ENCODE peak calls at places on chromosomes 2 and 18, in seven cellular contexts. One of them, this sample, is unnamed.

GRCh38 chr2:118310016-118310877 is 222.0 kb downstream of the INSIG2 start:
- DNase-seq in NCI-H1105 treated with DMSO at 0.1 percent for 48 hours: peak
- DNase-seq in smooth muscle cell of the brain vasculature: peak
- DNase-seq in GM23338: peak
- DNase-seq in sigmoid colon: no peak
- DNase-seq in BJ: no peak
- DNase-seq in retina: peak
- DNase-seq in this sample: peak

GRCh38 chr2:210189452-210190143 is 18.4 kb upstream of the KANSL1L start:
- DNase-seq in sigmoid colon: no peak
- DNase-seq in retina: no peak
- DNase-seq in BJ: no peak
- DNase-seq in GM23338: no peak
- DNase-seq in NCI-H1105 treated with DMSO at 0.1 percent for 48 hours: no peak
- DNase-seq in smooth muscle cell of the brain vasculature: no peak
- DNase-seq in this sample: no peak

GRCh38 chr2:176534798-176535479 is 265.7 kb downstream of the MTX2 start:
- DNase-seq in sigmoid colon: no peak
- DNase-seq in BJ: no peak
- DNase-seq in retina: no peak
- DNase-seq in NCI-H1105 treated with DMSO at 0.1 percent for 48 hours: peak
- DNase-seq in GM23338: no peak
- DNase-seq in smooth muscle cell of the brain vasculature: no peak
- DNase-seq in this sample: no peak

GRCh38 chr2:225764346-225764745 is 364.8 kb downstream of the NYAP2 start:
- DNase-seq in NCI-H1105 treated with DMSO at 0.1 percent for 48 hours: no peak
- DNase-seq in sigmoid colon: no peak
- DNase-seq in GM23338: no peak
- DNase-seq in retina: no peak
- DNase-seq in smooth muscle cell of the brain vasculature: no peak
- DNase-seq in BJ: no peak
- DNase-seq in this sample: no peak

GRCh38 chr2:29065479-29065847 is 8.9 kb downstream of the PCARE start:
- DNase-seq in sigmoid colon: no peak
- DNase-seq in BJ: no peak
- DNase-seq in GM23338: no peak
- DNase-seq in retina: no peak
- DNase-seq in NCI-H1105 treated with DMSO at 0.1 percent for 48 hours: no peak
- DNase-seq in smooth muscle cell of the brain vasculature: no peak
- DNase-seq in this sample: no peak

GRCh38 chr2:20669609-20670314 is 2.8 kb downstream of the GDF7 start:
- DNase-seq in sigmoid colon: no peak
- DNase-seq in BJ: no peak
- DNase-seq in smooth muscle cell of the brain vasculature: no peak
- DNase-seq in retina: no peak
- DNase-seq in GM23338: peak
- DNase-seq in NCI-H1105 treated with DMSO at 0.1 percent for 48 hours: no peak
- DNase-seq in this sample: peak

GRCh38 chr2:105557515-105557914 is 158.7 kb upstream of the FHL2 start:
- DNase-seq in NCI-H1105 treated with DMSO at 0.1 percent for 48 hours: no peak
- DNase-seq in sigmoid colon: no peak
- DNase-seq in retina: no peak
- DNase-seq in GM23338: no peak
- DNase-seq in BJ: no peak
- DNase-seq in smooth muscle cell of the brain vasculature: no peak
- DNase-seq in this sample: no peak

GRCh38 chr2:66578853-66579158 is 143.9 kb downstream of the MEIS1 start:
- DNase-seq in smooth muscle cell of the brain vasculature: no peak
- DNase-seq in retina: no peak
- DNase-seq in sigmoid colon: no peak
- DNase-seq in BJ: no peak
- DNase-seq in NCI-H1105 treated with DMSO at 0.1 percent for 48 hours: no peak
- DNase-seq in GM23338: no peak
- DNase-seq in this sample: no peak

GRCh38 chr2:60957643-60958042 is 59.9 kb upstream of the PEX13 start:
- DNase-seq in GM23338: no peak
- DNase-seq in retina: no peak
- DNase-seq in sigmoid colon: no peak
- DNase-seq in smooth muscle cell of the brain vasculature: no peak
- DNase-seq in NCI-H1105 treated with DMSO at 0.1 percent for 48 hours: no peak
- DNase-seq in BJ: no peak
- DNase-seq in this sample: no peak

GRCh38 chr2:156845806-156846558 is 409.8 kb downstream of the GPD2 start:
- DNase-seq in smooth muscle cell of the brain vasculature: no peak
- DNase-seq in GM23338: peak
- DNase-seq in sigmoid colon: no peak
- DNase-seq in NCI-H1105 treated with DMSO at 0.1 percent for 48 hours: no peak
- DNase-seq in BJ: no peak
- DNase-seq in retina: no peak
- DNase-seq in this sample: no peak

GRCh38 chr2:236665130-236665529 is 95.5 kb downstream of the ACKR3 start:
- DNase-seq in sigmoid colon: no peak
- DNase-seq in GM23338: no peak
- DNase-seq in BJ: no peak
- DNase-seq in smooth muscle cell of the brain vasculature: no peak
- DNase-seq in NCI-H1105 treated with DMSO at 0.1 percent for 48 hours: no peak
- DNase-seq in retina: no peak
- DNase-seq in this sample: no peak

GRCh38 chr2:121285077-121285449 is at the start of gene TFCP2L1:
- DNase-seq in sigmoid colon: no peak
- DNase-seq in NCI-H1105 treated with DMSO at 0.1 percent for 48 hours: peak
- DNase-seq in retina: peak
- DNase-seq in BJ: no peak
- DNase-seq in GM23338: peak
- DNase-seq in smooth muscle cell of the brain vasculature: no peak
- DNase-seq in this sample: peak

GRCh38 chr2:168466834-168467565 is 10.9 kb downstream of the CERS6 start:
- DNase-seq in sigmoid colon: no peak
- DNase-seq in GM23338: no peak
- DNase-seq in retina: no peak
- DNase-seq in NCI-H1105 treated with DMSO at 0.1 percent for 48 hours: peak
- DNase-seq in smooth muscle cell of the brain vasculature: no peak
- DNase-seq in BJ: no peak
- DNase-seq in this sample: no peak

GRCh38 chr2:43269074-43269572 is 42.7 kb upstream of the ZFP36L2 start:
- DNase-seq in GM23338: no peak
- DNase-seq in retina: peak
- DNase-seq in smooth muscle cell of the brain vasculature: peak
- DNase-seq in NCI-H1105 treated with DMSO at 0.1 percent for 48 hours: no peak
- DNase-seq in BJ: peak
- DNase-seq in sigmoid colon: peak
- DNase-seq in this sample: peak

GRCh38 chr18:32893915-32894314 is 121.1 kb upstream of the KLHL14 start:
- DNase-seq in GM23338: peak
- DNase-seq in BJ: no peak
- DNase-seq in NCI-H1105 treated with DMSO at 0.1 percent for 48 hours: no peak
- DNase-seq in smooth muscle cell of the brain vasculature: no peak
- DNase-seq in sigmoid colon: no peak
- DNase-seq in retina: no peak
- DNase-seq in this sample: no peak

GRCh38 chr2:240250985-240251847 is 110.8 kb upstream of the OTOS start:
- DNase-seq in retina: peak
- DNase-seq in GM23338: peak
- DNase-seq in sigmoid colon: peak
- DNase-seq in NCI-H1105 treated with DMSO at 0.1 percent for 48 hours: peak
- DNase-seq in smooth muscle cell of the brain vasculature: peak
- DNase-seq in BJ: peak
- DNase-seq in this sample: peak

GRCh38 chr2:74201196-74201595 is 2.8 kb downstream of the MTHFD2 start:
- DNase-seq in GM23338: no peak
- DNase-seq in NCI-H1105 treated with DMSO at 0.1 percent for 48 hours: no peak
- DNase-seq in BJ: no peak
- DNase-seq in retina: no peak
- DNase-seq in smooth muscle cell of the brain vasculature: no peak
- DNase-seq in sigmoid colon: no peak
- DNase-seq in this sample: no peak

GRCh38 chr18:35592298-35592697 is 10.8 kb downstream of the GALNT1 start:
- DNase-seq in BJ: no peak
- DNase-seq in sigmoid colon: no peak
- DNase-seq in GM23338: no peak
- DNase-seq in smooth muscle cell of the brain vasculature: no peak
- DNase-seq in retina: no peak
- DNase-seq in NCI-H1105 treated with DMSO at 0.1 percent for 48 hours: no peak
- DNase-seq in this sample: no peak

GRCh38 chr2:233424028-233424951 is 70.0 kb downstream of the DGKD start:
- DNase-seq in sigmoid colon: no peak
- DNase-seq in BJ: no peak
- DNase-seq in NCI-H1105 treated with DMSO at 0.1 percent for 48 hours: no peak
- DNase-seq in smooth muscle cell of the brain vasculature: no peak
- DNase-seq in retina: no peak
- DNase-seq in GM23338: no peak
- DNase-seq in this sample: peak

GRCh38 chr2:195695002-195695631 is 38.1 kb downstream of the SLC39A10 start:
- DNase-seq in smooth muscle cell of the brain vasculature: no peak
- DNase-seq in NCI-H1105 treated with DMSO at 0.1 percent for 48 hours: no peak
- DNase-seq in retina: no peak
- DNase-seq in BJ: no peak
- DNase-seq in GM23338: peak
- DNase-seq in sigmoid colon: no peak
- DNase-seq in this sample: no peak

GRCh38 chr2:156001851-156002250 is 330.7 kb downstream of the NR4A2 start:
- DNase-seq in retina: no peak
- DNase-seq in sigmoid colon: no peak
- DNase-seq in BJ: no peak
- DNase-seq in NCI-H1105 treated with DMSO at 0.1 percent for 48 hours: no peak
- DNase-seq in smooth muscle cell of the brain vasculature: no peak
- DNase-seq in GM23338: no peak
- DNase-seq in this sample: no peak

GRCh38 chr2:180472133-180472532 is 465.0 kb upstream of the CWC22 start:
- DNase-seq in BJ: no peak
- DNase-seq in GM23338: no peak
- DNase-seq in NCI-H1105 treated with DMSO at 0.1 percent for 48 hours: no peak
- DNase-seq in retina: no peak
- DNase-seq in smooth muscle cell of the brain vasculature: no peak
- DNase-seq in sigmoid colon: no peak
- DNase-seq in this sample: no peak

GRCh38 chr2:220835563-220835962 is 736.5 kb downstream of the EPHA4 start:
- DNase-seq in retina: no peak
- DNase-seq in GM23338: no peak
- DNase-seq in smooth muscle cell of the brain vasculature: no peak
- DNase-seq in BJ: no peak
- DNase-seq in sigmoid colon: no peak
- DNase-seq in NCI-H1105 treated with DMSO at 0.1 percent for 48 hours: no peak
- DNase-seq in this sample: no peak

This sample was measured in upper lobe of right lung.